ENCODE peak calls at places on chromosome 2, in seven cellular contexts. I is adrenal gland, C is transverse colon, E is astrocyte of the spinal cord, U is choroid plexus epithelial cell, B is SK-N-SH, L is AG04450. W is an unnamed sample.

GRCh38 chr2:18423636-18424035 is 136.8 kb downstream of the RDH14 start:
- DNase-seq in I (no peak), C (no peak), E (no peak), U (no peak), B (no peak), L (no peak), W (peak; percentile 18)

GRCh38 chr2:64338910-64339500 is 115.0 kb upstream of the LGALSL start:
- DNase-seq in I (no peak), C (no peak), E (peak; percentile 56), U (peak; percentile 96), B (no peak), L (no peak), W (peak; percentile 54)

GRCh38 chr2:65300772-65301711 is 73.4 kb downstream of the ACTR2 start:
- DNase-seq in I (no peak), C (peak; percentile 24), E (peak; percentile 96), U (peak; percentile 86), B (no peak), L (peak; percentile 72), W (peak; percentile 38)

GRCh38 chr2:176555781-176556180 is 286.5 kb downstream of the MTX2 start:
- DNase-seq in I (no peak), C (peak; percentile 24), E (no peak), U (no peak), B (no peak), L (no peak), W (peak; percentile 21)

GRCh38 chr2:186532891-186533290 is 46.8 kb downstream of the ZC3H15 start:
- DNase-seq in I (no peak), C (no peak), E (peak; percentile 39), U (no peak), B (no peak), L (no peak), W (peak; percentile 42)

GRCh38 chr2:158518083-158518482 is 61.3 kb downstream of the PKP4 start:
- DNase-seq in I (no peak), C (no peak), E (no peak), U (peak; percentile 69), B (no peak), L (no peak), W (peak; percentile 33)

GRCh38 chr2:11213090-11213638 is 57.9 kb downstream of the SLC66A3 start:
- DNase-seq in I (no peak), C (no peak), E (peak; percentile 94), U (peak; percentile 98), B (no peak), L (peak; percentile 6), W (no peak)

GRCh38 chr2:27105981-27106380 is 12.9 kb downstream of the CGREF1 start:
- DNase-seq in I (no peak), C (no peak), E (no peak), U (no peak), B (no peak), L (no peak), W (no peak)

GRCh38 chr2:149037851-149038250 is 648 bp upstream of the LYPD6B start:
- DNase-seq in I (no peak), C (no peak), E (no peak), U (no peak), B (peak; percentile 36), L (no peak), W (peak; percentile 60)

GRCh38 chr2:170224692-170225091 is 46.7 kb downstream of the MYO3B start:
- DNase-seq in I (no peak), C (no peak), E (no peak), U (no peak), B (peak; percentile 61), L (no peak), W (no peak)

GRCh38 chr2:73266061-73266891 is 18.0 kb downstream of the FBXO41 start:
- DNase-seq in I (no peak), C (no peak), E (no peak), U (no peak), B (no peak), L (no peak), W (no peak)

GRCh38 chr2:153477641-153478288 is 797 bp downstream of the RPRM start:
- DNase-seq in I (peak; percentile 45), C (no peak), E (no peak), U (no peak), B (peak; percentile 25), L (no peak), W (no peak)

GRCh38 chr2:150783015-150783414 is 295.5 kb upstream of the RND3 start:
- DNase-seq in I (no peak), C (no peak), E (no peak), U (no peak), B (peak; percentile 20), L (no peak), W (no peak)

GRCh38 chr2:222318026-222318711 is 19.4 kb upstream of the PAX3 start:
- DNase-seq in I (peak; percentile 60), C (peak; percentile 75), E (peak; percentile 81), U (peak; percentile 81), B (peak; percentile 84), L (peak; percentile 4), W (peak; percentile 73)

GRCh38 chr2:160091381-160091780 is 29.0 kb upstream of the PLA2R1 start:
- DNase-seq in I (no peak), C (no peak), E (peak; percentile 46), U (peak; percentile 26), B (no peak), L (no peak), W (peak; percentile 99)

GRCh38 chr2:133044556-133044955 is 374.6 kb upstream of the LYPD1 start:
- DNase-seq in I (no peak), C (no peak), E (no peak), U (no peak), B (no peak), L (no peak), W (peak; percentile 31)

GRCh38 chr2:85273732-85274731 is 53.8 kb downstream of the TGOLN2 start:
- DNase-seq in I (no peak), C (peak; percentile 26), E (peak; percentile 77), U (peak; percentile 82), B (peak; percentile 66), L (peak; percentile 84), W (peak; percentile 97)

DNA sequence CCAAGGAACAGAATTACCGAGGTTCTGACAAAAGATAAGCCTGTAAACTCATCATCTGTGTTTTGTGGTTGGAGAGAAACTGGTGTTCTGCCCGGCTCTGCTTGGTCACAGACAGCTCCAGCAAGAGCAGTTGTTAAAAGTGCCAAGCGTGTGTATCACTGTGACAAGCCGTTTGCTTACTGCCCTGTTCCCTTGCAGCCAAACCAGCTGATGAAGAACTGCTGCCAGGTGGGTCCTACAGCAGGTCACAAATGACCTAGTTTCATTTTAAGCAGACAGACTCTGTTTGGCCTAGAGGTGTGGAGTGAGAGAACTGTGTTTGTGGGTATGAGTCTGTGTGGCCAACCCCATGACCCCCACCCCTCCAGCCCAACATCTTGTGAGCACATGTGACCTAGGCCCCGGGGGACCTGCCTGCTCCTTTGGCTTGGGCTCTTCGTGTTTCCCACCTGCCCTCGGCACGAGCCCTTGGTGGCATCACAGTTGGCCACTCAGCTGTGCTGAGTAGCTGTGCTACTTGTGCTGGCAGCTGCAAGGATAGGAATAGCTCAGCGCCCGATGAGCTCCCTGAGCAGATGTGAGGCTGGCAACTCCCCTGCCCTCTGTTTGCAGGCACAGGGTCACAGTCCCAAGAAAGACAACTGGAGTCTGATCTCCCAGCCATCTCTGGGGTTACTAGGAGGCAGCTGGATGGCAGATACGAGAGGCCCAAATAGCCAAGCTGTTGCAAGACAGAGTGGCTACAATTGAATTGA is 9.7 kb downstream of the OXER1 start:
- DNase-seq in I (peak; percentile 58), C (no peak), E (no peak), U (peak; percentile 29), B (peak; percentile 72), L (no peak), W (no peak)
- H3K4me3 ChIP-seq in I (no peak overlapping the region), C (no peak overlapping the region), E (no peak overlapping the region), U (no peak overlapping the region), B (no peak overlapping the region), L (no peak overlapping the region), W (no peak overlapping the region)

GRCh38 chr2:168345601-168346000 is 98.2 kb upstream of the STK39 start:
- DNase-seq in I (no peak), C (no peak), E (no peak), U (no peak), B (no peak), L (no peak), W (no peak)

GRCh38 chr2:168343586-168343985 is 96.2 kb upstream of the STK39 start:
- DNase-seq in I (peak; percentile 33), C (no peak), E (peak; percentile 42), U (peak; percentile 28), B (no peak), L (no peak), W (peak; percentile 62)

GRCh38 chr2:168348076-168348475 is 100.7 kb upstream of the STK39 start:
- DNase-seq in I (peak; percentile 11), C (peak; percentile 18), E (peak; percentile 43), U (peak; percentile 81), B (peak; percentile 40), L (peak; percentile 8), W (peak; percentile 35)

GRCh38 chr2:168344706-168345105 is 97.3 kb upstream of the STK39 start:
- DNase-seq in I (no peak), C (no peak), E (no peak), U (no peak), B (no peak), L (no peak), W (no peak)

DNA sequence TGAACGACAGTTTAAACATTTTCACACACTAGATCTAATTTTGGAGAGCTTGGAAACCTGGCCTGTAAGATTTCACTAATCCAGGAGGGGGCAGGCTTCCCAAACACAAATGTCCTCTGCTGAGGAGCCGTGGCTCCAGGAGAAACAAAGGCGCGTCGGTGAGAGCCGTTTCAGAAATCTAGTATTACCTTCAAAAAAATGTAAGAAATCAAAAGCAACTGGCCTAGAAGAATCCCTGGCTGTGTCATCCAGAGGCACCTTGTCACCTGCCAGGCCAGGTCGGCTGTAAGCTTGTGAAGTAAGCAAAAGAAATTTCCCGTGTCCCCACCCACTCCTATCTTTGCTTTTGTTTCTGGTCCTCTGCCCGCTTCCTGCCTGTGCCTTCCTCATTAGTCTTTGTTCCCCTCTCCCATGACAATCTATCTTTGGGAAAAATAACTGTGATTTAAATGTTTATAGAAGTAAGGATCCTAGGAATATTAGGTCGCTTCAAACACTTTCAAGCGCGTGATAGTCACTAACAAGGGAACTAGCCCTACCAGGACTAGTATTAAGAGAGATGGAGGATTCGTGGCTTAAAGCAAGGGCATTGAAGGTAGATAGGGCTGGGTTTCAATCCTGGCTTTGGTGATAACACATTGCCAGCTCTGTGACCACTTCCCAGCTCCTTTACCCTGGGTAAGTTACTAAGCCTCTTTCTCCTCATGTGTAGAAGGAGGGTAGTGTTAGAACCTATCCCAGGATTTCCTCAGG is 99.5 kb upstream of the STK39 start:
- DNase-seq in I (peak; percentile 73), C (peak; percentile 74), E (peak; percentile 68), U (peak; percentile 84), B (peak; percentile 69), L (peak; percentile 20), W (peak; percentile 58)
- H3K4me3 ChIP-seq in I (no peak overlapping the region), C (peak overlapping the region; percentile 33), E (peak overlapping the region; percentile 57), U (peak overlapping the region; percentile 62), B (peak overlapping the region; percentile 63), L (peak overlapping the region; percentile 71), W (peak overlapping the region; percentile 51)

DNA sequence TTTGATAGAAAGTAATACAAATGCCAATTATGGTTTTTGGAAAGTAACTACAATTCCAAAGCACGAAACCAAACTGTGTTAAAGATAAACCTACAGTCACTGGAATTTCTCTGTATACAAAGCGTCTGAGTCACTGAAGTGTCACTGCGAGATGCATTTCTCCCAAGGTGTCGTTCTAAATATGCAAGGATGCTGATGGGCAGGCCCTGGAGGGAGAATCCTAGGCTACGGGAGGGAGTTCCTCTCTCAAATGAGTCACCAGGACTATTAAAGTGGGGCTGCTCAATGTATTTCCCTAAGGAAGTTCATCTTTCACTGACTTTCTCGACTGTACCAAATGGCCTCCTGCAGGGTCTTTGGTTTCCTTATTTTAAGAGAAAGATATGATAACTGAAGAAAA is 163.9 kb upstream of the STK17B start:
- DNase-seq in I (no peak), C (no peak), E (peak; percentile 63), U (peak; percentile 39), B (no peak), L (peak; percentile 62), W (peak; percentile 47)
- H3K4me3 ChIP-seq in I (no peak overlapping the region), C (no peak overlapping the region), E (no peak overlapping the region), U (no peak overlapping the region), B (peak overlapping the region; percentile 1), L (no peak overlapping the region), W (no peak overlapping the region)

GRCh38 chr2:96413067-96413722 is 77.6 kb downstream of the NCAPH start:
- DNase-seq in I (no peak), C (peak; percentile 39), E (peak; percentile 13), U (no peak), B (no peak), L (no peak), W (peak; percentile 63)
- H3K4me3 ChIP-seq in I (no peak overlapping the region), C (peak overlapping the region; percentile 30), E (peak overlapping the region; percentile 34), U (peak overlapping the region; percentile 35), B (peak overlapping the region; percentile 59), L (peak overlapping the region; percentile 35), W (peak overlapping the region; percentile 33)